ENCODE peak calls at places on chromosomes 16 and 17, in six cellular contexts. I is mesothelial cell of epicardium; L is GM10248; O is esophagus squamous epithelium; C is activated naive CD4-positive, alpha-beta T cell; F is fibroblast of mammary gland. M is an unnamed sample.

GRCh38 chr16:86157616-86158247 is 258.8 kb downstream of the IRF8 start:
- DNase-seq in L (no peak), F (no peak), C (no peak), O (no peak), I (no peak), M (no peak)

GRCh38 chr17:47131761-47132160 is 57.3 kb downstream of the CDC27 start:
- DNase-seq in O (no peak), F (no peak), L (no peak), C (no peak), I (no peak), M (no peak)

GRCh38 chr17:80754846-80755245 is 210.2 kb downstream of the RPTOR start:
- DNase-seq in F (no peak), L (no peak), O (no peak), I (no peak), C (no peak), M (no peak)

GRCh38 chr17:55577687-55578086 is 66.4 kb upstream of the SMIM36 start:
- DNase-seq in I (no peak), F (peak; percentile 54), L (no peak), O (no peak), C (no peak), M (no peak)

GRCh38 chr16:56102159-56102798 is 89.0 kb upstream of the GNAO1 start:
- DNase-seq in O (no peak), L (no peak), C (no peak), I (peak; percentile 35), F (no peak), M (peak; percentile 1)

GRCh38 chr17:4176803-4177472 is 33.9 kb downstream of the CYB5D2 start:
- DNase-seq in C (no peak), O (no peak), I (no peak), L (no peak), F (no peak), M (no peak)

GRCh38 chr17:74513987-74514631 is 17.2 kb downstream of the CD300LB start:
- DNase-seq in L (peak; percentile 18), F (peak; percentile 65), O (no peak), C (peak; percentile 13), I (no peak), M (peak; percentile 34)

GRCh38 chr16:30721606-30722005 is 22.6 kb downstream of the SRCAP start:
- DNase-seq in C (no peak), F (peak; percentile 95), I (no peak), O (no peak), L (no peak), M (no peak)

GRCh38 chr17:28937044-28937729 is 14.1 kb downstream of the PHF12 start:
- DNase-seq in I (no peak), C (no peak), F (peak; percentile 73), L (no peak), O (no peak), M (peak; percentile 71)

GRCh38 chr17:41382396-41382795 is 290 bp upstream of the KRT34 start:
- DNase-seq in L (no peak), C (no peak), I (no peak), O (no peak), F (peak; percentile 68), M (peak; percentile 31)

GRCh38 chr17:46841561-46842379 is 9.6 kb upstream of the WNT9B start:
- DNase-seq in F (no peak), I (no peak), L (no peak), C (no peak), O (no peak), M (no peak)